ENCODE peak calls at places on chromosomes 6 and 20, in four cellular contexts. One of them, this sample, is unnamed.

GRCh38 chr6:95578106-95578410 is 723 bp downstream of the MANEA start:
- DNase-seq in A549: no peak
- DNase-seq in cardiac muscle cell: no peak
- DNase-seq in transverse colon: no peak
- DNase-seq in this sample: no peak

GRCh38 chr20:32490942-32491763 is 94.0 kb downstream of the NOL4L start:
- DNase-seq in A549: no peak
- DNase-seq in cardiac muscle cell: no peak
- DNase-seq in transverse colon: no peak
- DNase-seq in this sample: peak

GRCh38 chr6:117167520-117168271 is 97.7 kb upstream of the VGLL2 start:
- DNase-seq in A549: no peak
- DNase-seq in cardiac muscle cell: no peak
- DNase-seq in transverse colon: no peak
- DNase-seq in this sample: no peak

GRCh38 chr6:64376394-64376793 is 740.8 kb downstream of the PHF3 start:
- DNase-seq in A549: no peak
- DNase-seq in cardiac muscle cell: no peak
- DNase-seq in transverse colon: no peak
- DNase-seq in this sample: no peak

GRCh38 chr20:3041818-3042504 is 1.5 kb upstream of the GNRH2 start:
- DNase-seq in A549: no peak
- DNase-seq in cardiac muscle cell: peak
- DNase-seq in transverse colon: no peak
- DNase-seq in this sample: no peak

GRCh38 chr6:118739976-118740771 is 88.8 kb upstream of the CEP85L start:
- DNase-seq in A549: no peak
- DNase-seq in cardiac muscle cell: peak
- DNase-seq in transverse colon: no peak
- DNase-seq in this sample: no peak

GRCh38 chr6:136609878-136610706 is 59.9 kb upstream of the MAP7 start:
- DNase-seq in A549: peak
- DNase-seq in cardiac muscle cell: peak
- DNase-seq in transverse colon: peak
- DNase-seq in this sample: peak

GRCh38 chr6:149483302-149483701 is 1.5 kb downstream of the ZC3H12D start:
- DNase-seq in A549: no peak
- DNase-seq in cardiac muscle cell: no peak
- DNase-seq in transverse colon: no peak
- DNase-seq in this sample: no peak

GRCh38 chr20:43658068-43658722 is 8.7 kb upstream of the MYBL2 start:
- DNase-seq in A549: peak
- DNase-seq in cardiac muscle cell: peak
- DNase-seq in transverse colon: no peak
- DNase-seq in this sample: peak

GRCh38 chr20:38970302-38970701 is 8.2 kb downstream of the DHX35 start:
- DNase-seq in A549: no peak
- DNase-seq in cardiac muscle cell: peak
- DNase-seq in transverse colon: no peak
- DNase-seq in this sample: no peak

GRCh38 chr6:90425161-90425641 is 128.6 kb upstream of the BACH2 start:
- DNase-seq in A549: no peak
- DNase-seq in cardiac muscle cell: no peak
- DNase-seq in transverse colon: no peak
- DNase-seq in this sample: no peak

GRCh38 chr20:54860716-54861115 is 385.3 kb downstream of the DOK5 start:
- DNase-seq in A549: no peak
- DNase-seq in cardiac muscle cell: no peak
- DNase-seq in transverse colon: no peak
- DNase-seq in this sample: no peak

GRCh38 chr6:84150680-84151079 is 76.8 kb downstream of the CEP162 start:
- DNase-seq in A549: no peak
- DNase-seq in cardiac muscle cell: peak
- DNase-seq in transverse colon: no peak
- DNase-seq in this sample: no peak

GRCh38 chr6:72948153-72948552 is 277.1 kb downstream of the KHDC1L start:
- DNase-seq in A549: no peak
- DNase-seq in cardiac muscle cell: no peak
- DNase-seq in transverse colon: no peak
- DNase-seq in this sample: no peak

GRCh38 chr20:3237958-3238615 is 903 bp downstream of the SLC4A11 start:
- DNase-seq in A549: no peak
- DNase-seq in cardiac muscle cell: no peak
- DNase-seq in transverse colon: no peak
- DNase-seq in this sample: no peak

GRCh38 chr6:128807577-128807976 is 75.4 kb upstream of the LAMA2 start:
- DNase-seq in A549: no peak
- DNase-seq in cardiac muscle cell: peak
- DNase-seq in transverse colon: no peak
- DNase-seq in this sample: no peak

GRCh38 chr6:167745660-167746376 is 80.9 kb upstream of the AFDN start:
- DNase-seq in A549: no peak
- DNase-seq in cardiac muscle cell: no peak
- DNase-seq in transverse colon: no peak
- DNase-seq in this sample: no peak

GRCh38 chr6:40387871-40388264 is 199.3 kb downstream of the LRFN2 start:
- DNase-seq in A549: no peak
- DNase-seq in cardiac muscle cell: no peak
- DNase-seq in transverse colon: no peak
- DNase-seq in this sample: no peak

GRCh38 chr6:133890941-133891813 is 2.3 kb downstream of the TCF21 start:
- DNase-seq in A549: peak
- DNase-seq in cardiac muscle cell: peak
- DNase-seq in transverse colon: peak
- DNase-seq in this sample: no peak

GRCh38 chr6:113598786-113599185 is 258.4 kb upstream of the MARCKS start:
- DNase-seq in A549: no peak
- DNase-seq in cardiac muscle cell: no peak
- DNase-seq in transverse colon: no peak
- DNase-seq in this sample: no peak

GRCh38 chr6:76217606-76218005 is 145.1 kb upstream of the IMPG1 start:
- DNase-seq in A549: no peak
- DNase-seq in cardiac muscle cell: no peak
- DNase-seq in transverse colon: no peak
- DNase-seq in this sample: no peak

GRCh38 chr6:137820952-137821351 is 46.1 kb upstream of the TNFAIP3 start:
- DNase-seq in A549: no peak
- DNase-seq in cardiac muscle cell: peak
- DNase-seq in transverse colon: no peak
- DNase-seq in this sample: no peak

GRCh38 chr20:44176833-44177533 is 10.0 kb downstream of the JPH2 start:
- DNase-seq in A549: no peak
- DNase-seq in cardiac muscle cell: no peak
- DNase-seq in transverse colon: peak
- DNase-seq in this sample: peak

GRCh38 chr6:16496982-16497823 is 258.8 kb downstream of the GMPR start:
- DNase-seq in A549: no peak
- DNase-seq in cardiac muscle cell: peak
- DNase-seq in transverse colon: no peak
- DNase-seq in this sample: no peak

GRCh38 chr6:40599580-40599979 is 12.4 kb upstream of the LRFN2 start:
- DNase-seq in A549: no peak
- DNase-seq in cardiac muscle cell: no peak
- DNase-seq in transverse colon: no peak
- DNase-seq in this sample: no peak

GRCh38 chr6:84074988-84075781 is 41.6 kb downstream of the MRAP2 start:
- DNase-seq in A549: no peak
- DNase-seq in cardiac muscle cell: peak
- DNase-seq in transverse colon: no peak
- DNase-seq in this sample: no peak

GRCh38 chr20:63934271-63935068 is 21.7 kb downstream of the UCKL1 start:
- DNase-seq in A549: no peak
- DNase-seq in cardiac muscle cell: no peak
- DNase-seq in transverse colon: no peak
- DNase-seq in this sample: peak

GRCh38 chr6:142943746-142944125 is 1.2 kb downstream of the HIVEP2 start:
- DNase-seq in A549: no peak
- DNase-seq in cardiac muscle cell: peak
- DNase-seq in transverse colon: peak
- DNase-seq in this sample: no peak

GRCh38 chr6:28907394-28907793 is 16.4 kb downstream of the TRIM27 start:
- DNase-seq in A549: no peak
- DNase-seq in cardiac muscle cell: peak
- DNase-seq in transverse colon: no peak
- DNase-seq in this sample: no peak

GRCh38 chr20:46330072-46330763 is 21.9 kb upstream of the CDH22 start:
- DNase-seq in A549: no peak
- DNase-seq in cardiac muscle cell: no peak
- DNase-seq in transverse colon: no peak
- DNase-seq in this sample: no peak

GRCh38 chr20:56420940-56421688 is 9.1 kb downstream of the CASS4 start:
- DNase-seq in A549: no peak
- DNase-seq in cardiac muscle cell: no peak
- DNase-seq in transverse colon: no peak
- DNase-seq in this sample: no peak

GRCh38 chr6:53625315-53625714 is 40.2 kb downstream of the KLHL31 start:
- DNase-seq in A549: no peak
- DNase-seq in cardiac muscle cell: no peak
- DNase-seq in transverse colon: no peak
- DNase-seq in this sample: no peak
- H3K4me3 ChIP-seq in A549: no peak
- H3K4me3 ChIP-seq in cardiac muscle cell: no peak
- H3K4me3 ChIP-seq in transverse colon: no peak
- H3K4me3 ChIP-seq in this sample: no peak

GRCh38 chr6:38495511-38495910 is 144.2 kb downstream of the BTBD9 start:
- DNase-seq in A549: no peak
- DNase-seq in cardiac muscle cell: no peak
- DNase-seq in transverse colon: no peak
- DNase-seq in this sample: no peak

GRCh38 chr6:38493929-38494547 is 145.7 kb downstream of the BTBD9 start:
- DNase-seq in A549: no peak
- DNase-seq in cardiac muscle cell: peak
- DNase-seq in transverse colon: peak
- DNase-seq in this sample: peak

GRCh38 chr6:38488876-38489275 is 150.9 kb downstream of the BTBD9 start:
- DNase-seq in A549: no peak
- DNase-seq in cardiac muscle cell: no peak
- DNase-seq in transverse colon: no peak
- DNase-seq in this sample: no peak

GRCh38 chr6:38489951-38490350 is 149.8 kb downstream of the BTBD9 start:
- DNase-seq in A549: no peak
- DNase-seq in cardiac muscle cell: peak
- DNase-seq in transverse colon: no peak
- DNase-seq in this sample: no peak

DNA sequence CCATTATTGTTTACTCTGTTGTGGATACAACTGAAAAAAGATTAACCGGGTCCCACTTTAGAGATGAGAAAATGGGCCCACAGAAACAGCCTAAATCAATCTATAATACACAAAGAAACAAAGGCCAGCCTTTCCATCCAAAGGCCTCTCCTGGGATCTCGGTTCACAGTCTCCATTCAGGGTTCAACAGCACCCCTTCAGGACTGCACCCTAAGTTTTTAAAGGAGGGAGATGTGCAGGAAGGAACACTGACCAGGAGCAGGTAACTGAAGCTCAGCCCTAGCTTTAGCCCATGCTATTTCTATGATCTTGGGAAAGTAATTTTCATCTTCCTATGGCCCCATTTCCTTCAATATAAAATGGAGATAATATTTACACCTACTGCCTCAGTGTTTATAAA is 147.7 kb downstream of the BTBD9 start:
- DNase-seq in A549: no peak
- DNase-seq in cardiac muscle cell: no peak
- DNase-seq in transverse colon: no peak
- DNase-seq in this sample: no peak
- TF ChIP-seq CTCF in A549: no peak
- TF ChIP-seq CTCF in cardiac muscle cell: no peak
- TF ChIP-seq CTCF in transverse colon: no peak
- TF ChIP-seq CTCF in this sample: no peak

GRCh38 chr6:105449756-105450390 is 47.0 kb upstream of the PREP start:
- DNase-seq in A549: no peak
- DNase-seq in cardiac muscle cell: no peak
- DNase-seq in transverse colon: no peak
- DNase-seq in this sample: no peak

GRCh38 chr6:105452376-105452775 is 49.5 kb upstream of the PREP start:
- DNase-seq in A549: no peak
- DNase-seq in cardiac muscle cell: no peak
- DNase-seq in transverse colon: no peak
- DNase-seq in this sample: no peak

GRCh38 chr6:105453968-105454367 is 51.1 kb upstream of the PREP start:
- DNase-seq in A549: no peak
- DNase-seq in cardiac muscle cell: no peak
- DNase-seq in transverse colon: no peak
- DNase-seq in this sample: no peak

GRCh38 chr6:105458061-105458460 is 55.2 kb upstream of the PREP start:
- DNase-seq in A549: no peak
- DNase-seq in cardiac muscle cell: no peak
- DNase-seq in transverse colon: no peak
- DNase-seq in this sample: no peak

DNA sequence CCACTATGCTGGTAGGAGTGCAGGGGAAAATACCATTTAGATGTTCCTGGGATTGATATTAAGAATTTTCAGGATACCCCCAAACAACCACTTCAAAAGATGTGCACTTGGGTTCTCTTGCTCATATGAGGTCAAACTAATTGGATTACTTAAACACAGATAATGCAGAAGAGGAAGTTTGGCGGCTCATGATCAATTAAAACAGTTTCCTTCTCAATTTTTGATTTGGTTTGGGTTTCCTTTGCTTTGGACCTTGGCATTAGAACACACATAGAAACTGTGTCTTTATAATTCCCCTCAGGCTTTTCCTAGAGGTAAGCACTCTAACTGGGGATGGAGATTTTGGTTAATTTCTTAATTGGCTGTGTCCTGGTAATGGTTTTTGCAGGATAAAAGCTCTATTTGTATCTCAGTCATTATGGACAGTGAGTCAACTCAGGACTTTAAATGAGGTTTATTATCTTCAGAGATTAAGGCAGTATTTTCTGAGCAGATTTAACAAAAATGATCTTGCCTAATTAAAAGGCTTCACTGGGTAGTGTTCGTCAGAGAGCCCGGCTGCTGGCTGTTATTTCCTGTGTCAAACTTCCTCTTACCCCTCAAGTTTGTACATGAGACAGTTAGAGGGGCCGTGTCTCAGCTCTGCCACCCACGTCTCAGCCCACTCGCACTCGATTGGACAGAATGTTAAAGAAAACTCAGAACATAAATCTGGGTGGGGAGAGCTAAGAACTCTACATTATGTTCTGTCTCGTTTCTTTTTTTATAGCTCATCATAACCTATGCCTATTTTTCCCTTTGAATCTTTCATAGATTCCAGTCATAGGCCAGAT is 50.3 kb upstream of the PREP start:
- DNase-seq in A549: no peak
- DNase-seq in cardiac muscle cell: no peak
- DNase-seq in transverse colon: peak
- DNase-seq in this sample: no peak
- H3K4me3 ChIP-seq in A549: no peak
- H3K4me3 ChIP-seq in cardiac muscle cell: no peak
- H3K4me3 ChIP-seq in transverse colon: no peak
- H3K4me3 ChIP-seq in this sample: no peak

DNA sequence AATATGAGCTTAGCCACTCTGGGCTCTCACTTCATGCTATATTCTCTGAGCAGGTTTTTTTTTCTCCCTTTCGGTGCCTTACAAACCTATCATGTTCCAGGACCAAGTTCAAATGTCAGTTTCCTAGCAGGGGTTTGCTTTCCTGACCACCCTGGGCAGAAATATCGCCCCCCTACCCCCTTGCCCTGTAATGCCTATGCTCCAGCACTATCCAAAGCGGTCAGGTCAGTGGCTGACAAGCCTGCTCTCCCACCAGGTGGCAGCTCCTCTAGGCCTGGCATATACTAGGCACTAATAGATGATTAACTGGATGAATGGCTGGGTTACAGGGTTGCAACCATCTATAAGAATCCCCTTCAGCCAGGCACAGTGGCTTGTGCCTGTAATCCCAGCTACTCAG is 25.7 kb upstream of the AAR2 start:
- DNase-seq in A549: no peak
- DNase-seq in cardiac muscle cell: no peak
- DNase-seq in transverse colon: no peak
- DNase-seq in this sample: no peak
- TF ChIP-seq CTCF in A549: no peak
- TF ChIP-seq CTCF in cardiac muscle cell: peak
- TF ChIP-seq CTCF in transverse colon: no peak
- TF ChIP-seq CTCF in this sample: no peak